ENCODE peak calls at places on chromosomes 2 and 18, in four cellular contexts. One of them, this sample, is unnamed.

GRCh38 chr2:64837116-64837704 is 152.0 kb upstream of the SLC1A4 start:
- DNase-seq in posterior vena cava: no peak
- DNase-seq in RPMI7951: peak
- DNase-seq in iris pigment epithelial cell: peak
- DNase-seq in this sample: peak

GRCh38 chr18:36179562-36180334 is 7.5 kb upstream of the MOCOS start:
- DNase-seq in iris pigment epithelial cell: peak
- DNase-seq in RPMI7951: peak
- DNase-seq in posterior vena cava: peak
- DNase-seq in this sample: peak

GRCh38 chr18:5546660-5547059 is 2.9 kb upstream of the EPB41L3 start:
- DNase-seq in iris pigment epithelial cell: peak
- DNase-seq in posterior vena cava: no peak
- DNase-seq in RPMI7951: peak
- DNase-seq in this sample: peak

GRCh38 chr2:109371481-109372170 is 242.1 kb downstream of the SEPTIN10 start:
- DNase-seq in RPMI7951: no peak
- DNase-seq in posterior vena cava: peak
- DNase-seq in iris pigment epithelial cell: no peak
- DNase-seq in this sample: no peak

GRCh38 chr2:168002021-168002553 is 245.3 kb downstream of the STK39 start:
- DNase-seq in RPMI7951: peak
- DNase-seq in posterior vena cava: no peak
- DNase-seq in iris pigment epithelial cell: peak
- DNase-seq in this sample: peak

GRCh38 chr2:217993817-217994459 is 8.9 kb downstream of the TNS1 start:
- DNase-seq in RPMI7951: no peak
- DNase-seq in posterior vena cava: peak
- DNase-seq in iris pigment epithelial cell: peak
- DNase-seq in this sample: no peak

GRCh38 chr2:46703588-46703987 is 212.0 kb downstream of the MCFD2 start:
- DNase-seq in posterior vena cava: no peak
- DNase-seq in RPMI7951: no peak
- DNase-seq in iris pigment epithelial cell: no peak
- DNase-seq in this sample: no peak

GRCh38 chr2:165462433-165462832 is 7.1 kb upstream of the CSRNP3 start:
- DNase-seq in RPMI7951: no peak
- DNase-seq in iris pigment epithelial cell: no peak
- DNase-seq in posterior vena cava: no peak
- DNase-seq in this sample: no peak

GRCh38 chr2:64639691-64640090 is 14.0 kb downstream of the SERTAD2 start:
- DNase-seq in posterior vena cava: no peak
- DNase-seq in iris pigment epithelial cell: no peak
- DNase-seq in RPMI7951: no peak
- DNase-seq in this sample: no peak

GRCh38 chr2:143553261-143553660 is 424.0 kb downstream of the ARHGAP15 start:
- DNase-seq in posterior vena cava: no peak
- DNase-seq in RPMI7951: no peak
- DNase-seq in iris pigment epithelial cell: no peak
- DNase-seq in this sample: no peak

GRCh38 chr2:134120718-134121630 is 132.9 kb upstream of the MGAT5 start:
- DNase-seq in iris pigment epithelial cell: peak
- DNase-seq in RPMI7951: peak
- DNase-seq in posterior vena cava: peak
- DNase-seq in this sample: peak

GRCh38 chr2:230751062-230751461 is 38.4 kb downstream of the CAB39 start:
- DNase-seq in RPMI7951: peak
- DNase-seq in posterior vena cava: no peak
- DNase-seq in iris pigment epithelial cell: peak
- DNase-seq in this sample: peak

GRCh38 chr2:10438688-10439087 is 9.4 kb downstream of the ODC1 start:
- DNase-seq in RPMI7951: no peak
- DNase-seq in iris pigment epithelial cell: no peak
- DNase-seq in posterior vena cava: no peak
- DNase-seq in this sample: no peak

GRCh38 chr2:25473758-25474335 is 132.1 kb upstream of the DNMT3A start:
- DNase-seq in iris pigment epithelial cell: peak
- DNase-seq in posterior vena cava: no peak
- DNase-seq in RPMI7951: peak
- DNase-seq in this sample: no peak

GRCh38 chr2:201203916-201204654 is 21.1 kb downstream of the CASP10 start:
- DNase-seq in RPMI7951: peak
- DNase-seq in posterior vena cava: no peak
- DNase-seq in iris pigment epithelial cell: peak
- DNase-seq in this sample: no peak

GRCh38 chr2:74314107-74314506 is 29.1 kb downstream of the SLC4A5 start:
- DNase-seq in RPMI7951: no peak
- DNase-seq in posterior vena cava: no peak
- DNase-seq in iris pigment epithelial cell: no peak
- DNase-seq in this sample: no peak

GRCh38 chr2:58609306-58609705 is 368.2 kb upstream of the FANCL start:
- DNase-seq in posterior vena cava: no peak
- DNase-seq in iris pigment epithelial cell: no peak
- DNase-seq in RPMI7951: no peak
- DNase-seq in this sample: no peak

GRCh38 chr18:68428026-68428425 is 286.9 kb downstream of the TMX3 start:
- DNase-seq in RPMI7951: peak
- DNase-seq in iris pigment epithelial cell: peak
- DNase-seq in posterior vena cava: no peak
- DNase-seq in this sample: peak

GRCh38 chr2:75465317-75465998 is 95.3 kb downstream of the EVA1A start:
- DNase-seq in iris pigment epithelial cell: peak
- DNase-seq in posterior vena cava: no peak
- DNase-seq in RPMI7951: peak
- DNase-seq in this sample: peak

GRCh38 chr2:28666496-28667184 is 85.0 kb upstream of the PPP1CB start:
- DNase-seq in RPMI7951: no peak
- DNase-seq in posterior vena cava: no peak
- DNase-seq in iris pigment epithelial cell: peak
- DNase-seq in this sample: no peak

GRCh38 chr2:169528271-169528701 is 18.8 kb downstream of the KLHL41 start:
- DNase-seq in RPMI7951: peak
- DNase-seq in iris pigment epithelial cell: peak
- DNase-seq in posterior vena cava: no peak
- DNase-seq in this sample: peak

GRCh38 chr2:181462032-181462431 is 4.8 kb downstream of the ITGA4 start:
- DNase-seq in posterior vena cava: no peak
- DNase-seq in RPMI7951: peak
- DNase-seq in iris pigment epithelial cell: peak
- DNase-seq in this sample: no peak

GRCh38 chr2:131966256-131966655 is 195.5 kb downstream of the ANKRD30BL start:
- DNase-seq in RPMI7951: no peak
- DNase-seq in iris pigment epithelial cell: no peak
- DNase-seq in posterior vena cava: no peak
- DNase-seq in this sample: no peak

GRCh38 chr2:239939736-239940483 is 85.2 kb downstream of the NDUFA10 start:
- DNase-seq in RPMI7951: no peak
- DNase-seq in posterior vena cava: peak
- DNase-seq in iris pigment epithelial cell: no peak
- DNase-seq in this sample: no peak

GRCh38 chr18:56740645-56741044 is 89.5 kb downstream of the WDR7 start:
- DNase-seq in posterior vena cava: no peak
- DNase-seq in RPMI7951: no peak
- DNase-seq in iris pigment epithelial cell: no peak
- DNase-seq in this sample: no peak

GRCh38 chr2:85795331-85796045 is 41.7 kb downstream of the ATOH8 start:
- DNase-seq in iris pigment epithelial cell: no peak
- DNase-seq in posterior vena cava: no peak
- DNase-seq in RPMI7951: no peak
- DNase-seq in this sample: no peak

GRCh38 chr18:74994502-74995403 is 214.2 kb downstream of the PTGR3 start:
- DNase-seq in posterior vena cava: no peak
- DNase-seq in iris pigment epithelial cell: peak
- DNase-seq in RPMI7951: peak
- DNase-seq in this sample: peak

GRCh38 chr2:116510117-116510671 is 1304.3 kb upstream of the DDX18 start:
- DNase-seq in iris pigment epithelial cell: peak
- DNase-seq in posterior vena cava: no peak
- DNase-seq in RPMI7951: peak
- DNase-seq in this sample: peak

GRCh38 chr18:58805482-58806187 is 59.0 kb upstream of the ZNF532 start:
- DNase-seq in posterior vena cava: no peak
- DNase-seq in iris pigment epithelial cell: no peak
- DNase-seq in RPMI7951: peak
- DNase-seq in this sample: no peak

GRCh38 chr2:220079595-220079994 is 452.2 kb downstream of the SLC4A3 start:
- DNase-seq in posterior vena cava: no peak
- DNase-seq in iris pigment epithelial cell: no peak
- DNase-seq in RPMI7951: no peak
- DNase-seq in this sample: no peak

GRCh38 chr2:64260817-64261216 is 116.6 kb upstream of the PELI1 start:
- DNase-seq in iris pigment epithelial cell: no peak
- DNase-seq in posterior vena cava: no peak
- DNase-seq in RPMI7951: no peak
- DNase-seq in this sample: no peak

GRCh38 chr18:12314586-12315305 is 6.7 kb downstream of the TUBB6 start:
- DNase-seq in RPMI7951: no peak
- DNase-seq in posterior vena cava: no peak
- DNase-seq in iris pigment epithelial cell: no peak
- DNase-seq in this sample: no peak

GRCh38 chr2:86302320-86302719 is 35.1 kb downstream of the REEP1 start:
- DNase-seq in iris pigment epithelial cell: no peak
- DNase-seq in posterior vena cava: no peak
- DNase-seq in RPMI7951: peak
- DNase-seq in this sample: no peak

GRCh38 chr2:147468963-147469362 is 375.9 kb upstream of the ACVR2A start:
- DNase-seq in iris pigment epithelial cell: no peak
- DNase-seq in posterior vena cava: no peak
- DNase-seq in RPMI7951: no peak
- DNase-seq in this sample: no peak

GRCh38 chr2:54589340-54590215 is 133.5 kb downstream of the SPTBN1 start:
- DNase-seq in iris pigment epithelial cell: no peak
- DNase-seq in RPMI7951: no peak
- DNase-seq in posterior vena cava: no peak
- DNase-seq in this sample: peak

GRCh38 chr2:54628418-54628817 is 95.0 kb upstream of the EML6 start:
- DNase-seq in posterior vena cava: no peak
- DNase-seq in iris pigment epithelial cell: no peak
- DNase-seq in RPMI7951: no peak
- DNase-seq in this sample: no peak

GRCh38 chr2:145404690-145405089 is 884.8 kb upstream of the ZEB2 start:
- DNase-seq in iris pigment epithelial cell: no peak
- DNase-seq in posterior vena cava: no peak
- DNase-seq in RPMI7951: no peak
- DNase-seq in this sample: no peak

GRCh38 chr2:172086349-172087190 is 1.3 kb downstream of the DLX1 start:
- DNase-seq in RPMI7951: peak
- DNase-seq in iris pigment epithelial cell: no peak
- DNase-seq in posterior vena cava: no peak
- DNase-seq in this sample: no peak

GRCh38 chr18:12811191-12811950 is 72.7 kb downstream of the PTPN2 start:
- DNase-seq in posterior vena cava: no peak
- DNase-seq in iris pigment epithelial cell: no peak
- DNase-seq in RPMI7951: peak
- DNase-seq in this sample: peak